ENCODE peak calls at places on chromosomes 3 and 15, in five cellular contexts. T, B, P, W and I are unnamed samples.

GRCh38 chr3:125250973-125251372 is 38.4 kb upstream of the SLC12A8 start:
- DNase-seq in T (no peak), B (no peak), P (no peak), W (no peak), I (no peak)

GRCh38 chr15:101501703-101502373 is 12.3 kb upstream of the PCSK6 start:
- DNase-seq in T (peak; percentile 27), B (no peak), P (no peak), W (no peak), I (no peak)

GRCh38 chr15:25408929-25409328 is 29.9 kb downstream of the UBE3A start:
- DNase-seq in T (no peak), B (no peak), P (no peak), W (no peak), I (no peak)

GRCh38 chr15:83545803-83546534 is 98.8 kb downstream of the SH3GL3 start:
- DNase-seq in T (no peak), B (no peak), P (no peak), W (no peak), I (no peak)

GRCh38 chr3:160152638-160153037 is 72.6 kb upstream of the C3orf80 start:
- DNase-seq in T (no peak), B (no peak), P (no peak), W (no peak), I (no peak)

GRCh38 chr3:48770187-48770502 is 53.1 kb upstream of the IP6K2 start:
- DNase-seq in T (no peak), B (no peak), P (no peak), W (no peak), I (no peak)

GRCh38 chr3:195240939-195241338 is 30.0 kb downstream of the XXYLT1 start:
- DNase-seq in T (no peak), B (no peak), P (peak; percentile 2), W (peak; percentile 31), I (no peak)

GRCh38 chr3:172140499-172141391 is 101.4 kb downstream of the FNDC3B start:
- DNase-seq in T (no peak), B (no peak), P (no peak), W (no peak), I (no peak)

GRCh38 chr3:43371494-43371893 is 85.2 kb downstream of the SNRK start:
- DNase-seq in T (no peak), B (no peak), P (no peak), W (no peak), I (no peak)

GRCh38 chr3:192957441-192957951 is 39.8 kb upstream of the MB21D2 start:
- DNase-seq in T (no peak), B (peak; percentile 46), P (peak; percentile 2), W (no peak), I (no peak)

GRCh38 chr3:94440767-94441493 is 378.1 kb downstream of the NSUN3 start:
- DNase-seq in T (no peak), B (no peak), P (no peak), W (no peak), I (no peak)

DNA sequence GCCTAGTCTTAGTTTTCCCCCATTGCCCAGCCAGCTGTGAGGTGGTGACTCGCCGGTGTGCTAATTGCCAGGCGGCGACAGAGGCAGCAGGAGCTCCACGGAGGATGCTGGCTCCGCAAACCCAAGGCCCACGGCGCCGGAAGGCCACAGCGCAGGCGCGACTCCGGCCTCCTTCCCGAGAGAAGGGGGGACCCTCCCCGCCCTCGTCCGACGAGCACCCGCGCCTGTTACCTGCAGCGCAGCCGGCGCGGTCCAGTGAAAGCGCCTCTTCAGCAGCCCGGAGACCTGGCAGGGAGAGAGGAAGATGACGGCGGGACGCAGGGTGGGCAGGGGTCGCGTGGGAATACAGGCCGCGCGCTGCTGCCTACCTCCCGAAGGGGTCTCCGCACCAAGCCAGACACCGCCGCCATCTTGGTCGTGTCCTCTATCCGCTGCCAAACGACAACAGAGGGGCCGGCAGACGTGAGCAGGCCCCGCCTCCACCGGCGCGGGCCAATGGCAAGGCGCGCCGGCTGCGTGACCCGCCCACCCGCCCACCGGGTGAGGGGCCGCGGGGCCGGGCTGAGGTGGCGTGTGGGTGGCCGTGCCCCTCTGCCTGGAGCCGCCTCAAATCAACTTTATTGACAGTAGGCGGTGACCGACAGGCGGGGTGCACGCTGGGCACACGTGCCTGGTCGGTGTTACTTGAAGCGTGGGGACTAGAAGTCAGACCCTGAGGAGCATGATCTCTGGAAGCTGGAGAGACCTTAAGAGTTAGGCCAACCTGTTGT is at the start of gene PDHB:
- DNase-seq in T (peak; percentile 89), B (peak; percentile 90), P (peak; percentile 78), W (peak; percentile 81), I (peak; percentile 83)
- H3K4me3 ChIP-seq in T (peak within 1 kb of the TSS; percentile 69), B (peak within 1 kb of the TSS; percentile 87), P (peak within 1 kb of the TSS; percentile 90), W (peak within 1 kb of the TSS; percentile 75), I (peak within 1 kb of the TSS; percentile 70)

GRCh38 chr3:128419311-128419710 is 47.4 kb downstream of the DNAJB8 start:
- DNase-seq in T (no peak), B (no peak), P (no peak), W (no peak), I (no peak)
- H3K4me3 ChIP-seq in T (no peak overlapping the region), B (no peak overlapping the region), P (no peak overlapping the region), W (no peak overlapping the region), I (no peak overlapping the region)

GRCh38 chr3:14181253-14181652 is 2.6 kb downstream of the LSM3 start:
- DNase-seq in T (no peak), B (no peak), P (no peak), W (no peak), I (no peak)
- H3K4me3 ChIP-seq in T (no peak overlapping the region), B (no peak overlapping the region), P (no peak overlapping the region), W (no peak overlapping the region), I (no peak overlapping the region)

GRCh38 chr3:141407043-141407442 is 38.7 kb downstream of the ZBTB38 start:
- DNase-seq in T (no peak), B (peak; percentile 61), P (no peak), W (no peak), I (no peak)
- H3K4me3 ChIP-seq in T (no peak overlapping the region), B (no peak overlapping the region), P (no peak overlapping the region), W (no peak overlapping the region), I (no peak overlapping the region)

GRCh38 chr15:99584081-99584600 is 18.4 kb downstream of the MEF2A start:
- DNase-seq in T (no peak), B (no peak), P (no peak), W (no peak), I (no peak)

GRCh38 chr15:99580061-99580460 is 14.3 kb downstream of the MEF2A start:
- DNase-seq in T (no peak), B (no peak), P (no peak), W (no peak), I (no peak)

GRCh38 chr15:99578809-99579208 is 13.0 kb downstream of the MEF2A start:
- DNase-seq in T (no peak), B (no peak), P (no peak), W (no peak), I (no peak)

GRCh38 chr15:99586121-99586520 is 20.3 kb downstream of the MEF2A start:
- DNase-seq in T (no peak), B (no peak), P (no peak), W (no peak), I (no peak)

GRCh38 chr15:99582508-99582960 is 16.8 kb downstream of the MEF2A start:
- DNase-seq in T (no peak), B (no peak), P (no peak), W (no peak), I (no peak)
- H3K4me3 ChIP-seq in T (no peak overlapping the region), B (no peak overlapping the region), P (no peak overlapping the region), W (no peak overlapping the region), I (no peak overlapping the region)